ENCODE peak calls at places on chromosomes 13 and 19, in eight cellular contexts. M is SK-N-SH, O is tibial artery, J is astrocyte of the spinal cord, A is fibroblast of pulmonary artery, P is GM12878, H is AG09309, V is stomach. K is an unnamed sample.

GRCh38 chr13:43304945-43305344 is 281.6 kb downstream of the DNAJC15 start:
- DNase-seq in O (no peak), A (no peak), J (no peak), M (peak; percentile 18), H (no peak), P (no peak), V (no peak), K (no peak)

GRCh38 chr13:73608731-73609485 is 525.3 kb downstream of the KLF12 start:
- DNase-seq in J (no peak), M (no peak), A (no peak), V (no peak), H (no peak), P (no peak), O (no peak), K (no peak)

GRCh38 chr19:35005256-35005977 is 5.3 kb downstream of the GRAMD1A start:
- DNase-seq in A (no peak), M (no peak), J (no peak), H (no peak), O (no peak), V (no peak), P (no peak), K (no peak)

GRCh38 chr19:3614858-3615505 is 8.3 kb upstream of the TBXA2R start:
- DNase-seq in H (no peak), A (no peak), P (no peak), V (no peak), O (no peak), J (no peak), M (no peak), K (no peak)

GRCh38 chr19:52941941-52942370 is 18.7 kb upstream of the ZNF888 start:
- DNase-seq in J (peak; percentile 38), M (peak; percentile 25), A (peak; percentile 31), O (peak; percentile 38), P (no peak), V (peak; percentile 35), H (no peak), K (no peak)

GRCh38 chr19:57506163-57506562 is 6.4 kb downstream of the ZNF773 start:
- DNase-seq in A (no peak), J (no peak), O (no peak), M (no peak), V (no peak), H (no peak), P (no peak), K (no peak)

GRCh38 chr13:34634443-34634842 is 307.6 kb upstream of the NBEA start:
- DNase-seq in M (no peak), P (no peak), V (no peak), O (no peak), H (no peak), A (no peak), J (no peak), K (no peak)

GRCh38 chr13:22836475-22836874 is 344.3 kb upstream of the SGCG start:
- DNase-seq in P (no peak), O (no peak), J (no peak), H (no peak), A (no peak), V (no peak), M (no peak), K (no peak)

GRCh38 chr19:16888629-16889371 is at the start of gene F2RL3:
- DNase-seq in P (no peak), O (peak; percentile 33), J (no peak), A (peak; percentile 68), V (peak; percentile 38), H (no peak), M (peak; percentile 71), K (no peak)
- H3K4me3 ChIP-seq in P (peak within 1 kb of the TSS; percentile 48), O (peak within 1 kb of the TSS; percentile 16), J (no peak within 1 kb of the TSS), A (no peak within 1 kb of the TSS), V (peak within 1 kb of the TSS; percentile 29), H (no peak within 1 kb of the TSS), M (no peak within 1 kb of the TSS), K (no peak within 1 kb of the TSS)

GRCh38 chr19:42113641-42114348 is 18.5 kb downstream of the POU2F2 start:
- DNase-seq in H (peak; percentile 91), P (peak; percentile 40), J (peak; percentile 95), V (no peak), O (peak; percentile 49), M (no peak), A (peak; percentile 96), K (peak; percentile 91)
- TF ChIP-seq CTCF in H (peak; percentile 36), P (peak; percentile 8), J (peak; percentile 42), V (no peak), O (no peak), M (peak; percentile 50), A (peak; percentile 33), K (peak; percentile 45)

DNA sequence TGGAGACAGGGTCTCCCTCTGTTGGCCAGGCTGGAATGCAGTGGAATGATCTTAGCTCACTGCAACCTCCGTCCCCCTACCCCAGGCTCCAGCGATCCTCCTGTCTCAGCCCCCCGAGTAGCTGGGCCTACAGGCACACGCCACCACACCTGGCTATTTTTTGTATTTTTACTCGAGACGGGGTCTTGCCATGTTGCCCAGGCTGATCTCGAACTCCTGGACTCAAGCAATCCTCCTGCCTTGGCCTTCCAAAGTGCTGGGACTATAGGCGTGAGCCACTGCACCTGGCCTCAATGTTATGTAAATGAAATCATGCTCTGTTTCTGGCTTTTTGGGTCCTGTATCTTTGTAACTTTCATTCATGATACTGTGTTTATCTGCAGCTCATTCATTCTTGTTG is 8.1 kb upstream of the ZNF579 start:
- DNase-seq in A (no peak), M (no peak), H (no peak), O (no peak), J (no peak), P (no peak), V (no peak), K (no peak)
- H3K4me3 ChIP-seq in A (no peak overlapping the region), M (no peak overlapping the region), H (no peak overlapping the region), O (no peak overlapping the region), J (no peak overlapping the region), P (no peak overlapping the region), V (no peak overlapping the region), K (no peak overlapping the region)

DNA sequence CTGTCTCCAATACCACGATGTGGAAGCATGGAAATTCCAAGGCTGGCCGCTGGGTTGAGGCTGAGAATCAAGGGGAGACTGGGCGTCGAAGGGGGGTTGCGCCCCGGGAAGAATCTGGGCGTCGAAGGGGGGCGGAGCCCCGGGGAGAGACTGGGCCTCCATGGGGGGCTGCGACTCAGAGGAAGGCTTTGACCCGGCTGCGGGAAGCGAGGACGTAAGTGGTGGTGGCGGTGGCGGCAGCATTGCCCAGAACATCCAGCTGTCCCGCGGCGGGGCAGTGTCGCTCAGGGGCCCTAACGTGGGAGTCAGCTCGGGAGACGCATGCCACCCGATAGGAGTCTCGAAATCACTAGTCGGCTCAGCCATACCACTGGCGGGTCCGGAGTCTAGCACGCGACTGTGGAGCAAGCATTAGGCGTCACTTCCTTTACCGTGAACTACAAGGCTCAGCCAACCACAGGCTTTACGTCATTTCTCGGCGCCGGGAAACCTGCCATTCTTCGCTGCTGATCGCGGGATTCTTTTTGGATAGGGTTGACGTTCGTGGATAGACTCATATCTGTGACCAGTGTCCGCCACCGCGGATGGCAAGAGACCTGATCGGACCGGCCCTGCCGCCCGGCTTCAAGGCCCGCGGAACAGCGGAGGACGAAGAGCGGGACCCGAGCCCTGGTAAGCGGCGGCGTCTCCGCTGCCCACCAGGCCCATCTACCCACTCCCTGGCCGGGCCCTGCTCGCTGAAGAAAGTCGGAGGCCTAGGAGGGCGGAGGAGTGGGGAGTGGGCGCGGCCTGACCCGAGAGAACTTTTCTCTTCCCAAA is at the start of the genes GPALPP1 and NUFIP1:
- DNase-seq in V (peak; percentile 94), O (peak; percentile 94), J (peak; percentile 93), P (peak; percentile 64), A (peak; percentile 96), M (peak; percentile 94), H (peak; percentile 67), K (peak; percentile 82)
- TF ChIP-seq CTCF in V (no peak), O (peak; percentile 18), J (no peak), P (no peak), A (peak; percentile 4), M (peak; percentile 10), H (peak; percentile 4), K (no peak)

GRCh38 chr13:89490661-89491060 is 1819.5 kb downstream of the SLITRK5 start:
- DNase-seq in M (no peak), V (no peak), J (peak; percentile 39), O (no peak), P (no peak), A (no peak), H (no peak), K (no peak)
- H3K4me3 ChIP-seq in M (no peak overlapping the region), V (no peak overlapping the region), J (no peak overlapping the region), O (no peak overlapping the region), P (no peak overlapping the region), A (no peak overlapping the region), H (no peak overlapping the region), K (no peak overlapping the region)

DNA sequence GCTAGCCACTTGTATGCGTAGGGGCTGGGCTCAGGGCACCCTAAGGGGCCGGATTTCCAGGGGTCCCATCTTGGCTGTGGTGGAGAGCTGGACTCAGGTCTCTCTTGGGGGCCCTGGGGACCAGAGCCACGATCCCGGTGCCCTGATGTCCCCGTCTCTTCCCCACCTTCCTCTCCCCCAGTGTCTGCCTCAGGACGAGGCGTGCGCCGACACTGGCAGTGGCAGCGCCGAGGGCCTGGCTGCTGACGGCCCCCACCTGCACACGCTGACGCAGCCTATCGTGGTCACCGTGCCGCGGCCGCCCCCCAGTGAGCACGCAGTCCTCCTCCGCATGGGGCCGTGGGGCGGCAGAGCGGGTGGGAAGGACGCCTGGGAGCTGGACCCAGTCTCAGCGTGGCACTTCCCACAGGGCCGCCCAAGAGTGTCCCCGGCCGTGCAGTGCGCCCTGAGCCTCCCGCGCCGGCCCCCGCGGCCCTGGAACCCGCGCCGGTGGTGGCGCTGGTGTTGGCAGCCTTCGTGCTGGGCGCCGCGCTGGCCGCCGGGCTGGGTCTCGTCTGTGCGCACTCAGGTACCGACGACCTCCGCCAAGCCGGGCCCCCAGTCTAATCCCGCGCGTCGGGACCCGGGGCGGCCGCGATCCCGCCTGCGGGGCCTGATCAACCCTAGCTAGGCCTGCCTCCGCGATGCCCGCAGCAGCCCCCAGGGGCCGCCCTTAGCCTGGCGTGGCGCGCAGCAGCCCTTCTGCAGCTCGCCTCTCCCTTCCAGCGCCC is 2.7 kb upstream of the SNAPC2 start:
- DNase-seq in H (no peak), J (peak; percentile 40), P (no peak), O (no peak), M (peak; percentile 83), A (peak; percentile 62), V (peak; percentile 58), K (no peak)
- TF ChIP-seq CTCF in H (peak; percentile 65), J (peak; percentile 65), P (peak; percentile 44), O (peak; percentile 65), M (peak; percentile 52), A (peak; percentile 44), V (peak; percentile 43), K (peak; percentile 64)

K was measured in retinal pigment epithelial cell.